ENCODE peak calls at places on chromosomes 3 and 15, in four cellular contexts. One of them, this sample, is unnamed. For H3K4me1, the result is how much of the 10 kb centered on the place peaks cover.

GRCh38 chr15:70303981-70304380 is 206.3 kb upstream of the TLE3 start:
- DNase-seq in fibroblast of lung: no peak
- DNase-seq in CD8-positive, alpha-beta memory T cell: no peak
- DNase-seq in A549: no peak
- DNase-seq in this sample: no peak

GRCh38 chr3:171256445-171257250 is 203.6 kb downstream of the TNIK start:
- DNase-seq in fibroblast of lung: peak
- DNase-seq in CD8-positive, alpha-beta memory T cell: no peak
- DNase-seq in A549: no peak
- DNase-seq in this sample: peak

GRCh38 chr3:48693826-48694225 is 8.1 kb upstream of the NCKIPSD start:
- DNase-seq in fibroblast of lung: no peak
- DNase-seq in CD8-positive, alpha-beta memory T cell: no peak
- DNase-seq in A549: no peak
- DNase-seq in this sample: no peak

GRCh38 chr3:42802876-42803799 is 1.2 kb downstream of the HIGD1A start:
- DNase-seq in fibroblast of lung: peak
- DNase-seq in CD8-positive, alpha-beta memory T cell: no peak
- DNase-seq in A549: no peak
- DNase-seq in this sample: peak

GRCh38 chr3:4038351-4038750 is 239.1 kb downstream of the LRRN1 start:
- DNase-seq in fibroblast of lung: no peak
- DNase-seq in CD8-positive, alpha-beta memory T cell: no peak
- DNase-seq in A549: no peak
- DNase-seq in this sample: no peak

GRCh38 chr3:81530180-81530939 is 231.1 kb downstream of the GBE1 start:
- DNase-seq in fibroblast of lung: no peak
- DNase-seq in CD8-positive, alpha-beta memory T cell: no peak
- DNase-seq in A549: no peak
- DNase-seq in this sample: no peak

GRCh38 chr15:27851811-27852210 is 247.3 kb downstream of the OCA2 start:
- DNase-seq in fibroblast of lung: no peak
- DNase-seq in CD8-positive, alpha-beta memory T cell: no peak
- DNase-seq in A549: no peak
- DNase-seq in this sample: no peak

GRCh38 chr15:68148039-68148438 is 57.1 kb downstream of the CALML4 start:
- DNase-seq in fibroblast of lung: no peak
- DNase-seq in CD8-positive, alpha-beta memory T cell: no peak
- DNase-seq in A549: no peak
- DNase-seq in this sample: no peak

GRCh38 chr3:10268930-10269329 is 20.7 kb downstream of the TATDN2 start:
- DNase-seq in fibroblast of lung: no peak
- DNase-seq in CD8-positive, alpha-beta memory T cell: no peak
- DNase-seq in A549: no peak
- DNase-seq in this sample: no peak

GRCh38 chr3:67863869-67864268 is 209.5 kb upstream of the SUCLG2 start:
- DNase-seq in fibroblast of lung: peak
- DNase-seq in CD8-positive, alpha-beta memory T cell: no peak
- DNase-seq in A549: peak
- DNase-seq in this sample: peak

GRCh38 chr3:5572168-5572567 is 384.7 kb downstream of the EDEM1 start:
- DNase-seq in fibroblast of lung: no peak
- DNase-seq in CD8-positive, alpha-beta memory T cell: no peak
- DNase-seq in A549: no peak
- DNase-seq in this sample: no peak

GRCh38 chr3:109806929-109807328 is 469.6 kb upstream of the DPPA4 start:
- DNase-seq in fibroblast of lung: peak
- DNase-seq in CD8-positive, alpha-beta memory T cell: peak
- DNase-seq in A549: peak
- DNase-seq in this sample: peak

GRCh38 chr3:13346481-13347389 is 73.4 kb downstream of the NUP210 start:
- DNase-seq in fibroblast of lung: no peak
- DNase-seq in CD8-positive, alpha-beta memory T cell: peak
- DNase-seq in A549: no peak
- DNase-seq in this sample: no peak

GRCh38 chr15:71151061-71151460 is 35.8 kb downstream of the THSD4 start:
- DNase-seq in fibroblast of lung: no peak
- DNase-seq in CD8-positive, alpha-beta memory T cell: no peak
- DNase-seq in A549: no peak
- DNase-seq in this sample: peak

GRCh38 chr15:51726302-51727073 is 11.0 kb downstream of the LYSMD2 start:
- DNase-seq in fibroblast of lung: peak
- DNase-seq in CD8-positive, alpha-beta memory T cell: no peak
- DNase-seq in A549: peak
- DNase-seq in this sample: peak

GRCh38 chr3:172517859-172518466 is 5.3 kb downstream of the TNFSF10 start:
- DNase-seq in fibroblast of lung: no peak
- DNase-seq in CD8-positive, alpha-beta memory T cell: no peak
- DNase-seq in A549: no peak
- DNase-seq in this sample: peak

GRCh38 chr15:82999905-83000671 is 11.4 kb downstream of the C15orf40 start:
- DNase-seq in fibroblast of lung: peak
- DNase-seq in CD8-positive, alpha-beta memory T cell: peak
- DNase-seq in A549: peak
- DNase-seq in this sample: peak

GRCh38 chr15:31561156-31561555 is 234.5 kb downstream of the KLF13 start:
- DNase-seq in fibroblast of lung: no peak
- DNase-seq in CD8-positive, alpha-beta memory T cell: no peak
- DNase-seq in A549: no peak
- DNase-seq in this sample: no peak

GRCh38 chr3:908839-909238 is 184.0 kb upstream of the CNTN6 start:
- DNase-seq in fibroblast of lung: no peak
- DNase-seq in CD8-positive, alpha-beta memory T cell: no peak
- DNase-seq in A549: no peak
- DNase-seq in this sample: peak

GRCh38 chr3:81728766-81729544 is 32.5 kb downstream of the GBE1 start:
- DNase-seq in fibroblast of lung: peak
- DNase-seq in CD8-positive, alpha-beta memory T cell: no peak
- DNase-seq in A549: no peak
- DNase-seq in this sample: peak

GRCh38 chr3:55571216-55571813 is 84.2 kb upstream of the WNT5A start:
- DNase-seq in fibroblast of lung: no peak
- DNase-seq in CD8-positive, alpha-beta memory T cell: no peak
- DNase-seq in A549: no peak
- DNase-seq in this sample: no peak

GRCh38 chr15:89137926-89138325 is 49.7 kb downstream of the ABHD2 start:
- DNase-seq in fibroblast of lung: no peak
- DNase-seq in CD8-positive, alpha-beta memory T cell: no peak
- DNase-seq in A549: no peak
- DNase-seq in this sample: no peak
- H3K4me1 ChIP-seq in fibroblast of lung: under half
- H3K4me1 ChIP-seq in CD8-positive, alpha-beta memory T cell: under half
- H3K4me1 ChIP-seq in A549: under half
- H3K4me1 ChIP-seq in this sample: under half

GRCh38 chr15:63440756-63441155 is 59.1 kb upstream of the CA12 start:
- DNase-seq in fibroblast of lung: no peak
- DNase-seq in CD8-positive, alpha-beta memory T cell: peak
- DNase-seq in A549: no peak
- DNase-seq in this sample: no peak

GRCh38 chr15:63442080-63442479 is 60.4 kb upstream of the CA12 start:
- DNase-seq in fibroblast of lung: no peak
- DNase-seq in CD8-positive, alpha-beta memory T cell: no peak
- DNase-seq in A549: no peak
- DNase-seq in this sample: no peak

GRCh38 chr15:63441266-63441665 is 59.6 kb upstream of the CA12 start:
- DNase-seq in fibroblast of lung: no peak
- DNase-seq in CD8-positive, alpha-beta memory T cell: no peak
- DNase-seq in A549: no peak
- DNase-seq in this sample: no peak

GRCh38 chr15:63439536-63440264 is 58.1 kb upstream of the CA12 start:
- DNase-seq in fibroblast of lung: no peak
- DNase-seq in CD8-positive, alpha-beta memory T cell: no peak
- DNase-seq in A549: no peak
- DNase-seq in this sample: peak

GRCh38 chr15:63440265-63440648 is 58.6 kb upstream of the CA12 start:
- DNase-seq in fibroblast of lung: no peak
- DNase-seq in CD8-positive, alpha-beta memory T cell: no peak
- DNase-seq in A549: no peak
- DNase-seq in this sample: no peak
- H3K4me1 ChIP-seq in fibroblast of lung: under half
- H3K4me1 ChIP-seq in CD8-positive, alpha-beta memory T cell: under half
- H3K4me1 ChIP-seq in A549: under half
- H3K4me1 ChIP-seq in this sample: under half

DNA sequence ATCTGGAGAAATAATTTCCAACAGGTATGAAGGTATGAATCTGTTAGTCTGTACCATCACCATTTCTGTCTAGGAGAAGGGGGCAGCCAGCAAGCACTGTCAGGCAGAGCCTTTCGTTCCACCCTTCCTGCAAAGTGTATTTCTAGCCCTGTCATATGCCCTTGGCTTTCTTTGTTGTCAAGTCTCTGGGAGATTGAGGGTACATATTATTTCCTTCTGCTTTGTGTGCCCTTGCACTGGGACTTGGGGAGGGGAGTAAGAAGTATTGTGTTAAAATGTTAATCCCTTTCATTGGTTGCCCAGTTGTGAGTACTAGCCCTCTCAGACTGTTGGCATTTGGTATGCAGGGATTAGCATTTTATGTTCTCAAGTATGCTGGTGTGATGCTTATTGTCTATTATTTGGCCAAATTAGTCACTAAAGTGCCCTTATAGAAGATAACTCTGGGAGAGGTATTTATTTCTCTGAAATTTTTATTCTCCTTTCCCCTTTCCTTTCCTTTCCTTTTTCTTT is 63.9 kb downstream of the RBM6 start:
- DNase-seq in fibroblast of lung: no peak
- DNase-seq in CD8-positive, alpha-beta memory T cell: no peak
- DNase-seq in A549: no peak
- DNase-seq in this sample: peak
- H3K4me1 ChIP-seq in fibroblast of lung: under half
- H3K4me1 ChIP-seq in CD8-positive, alpha-beta memory T cell: under half
- H3K4me1 ChIP-seq in A549: under half
- H3K4me1 ChIP-seq in this sample: under half

GRCh38 chr3:72271923-72272322 is 487.0 kb upstream of the PROK2 start:
- DNase-seq in fibroblast of lung: no peak
- DNase-seq in CD8-positive, alpha-beta memory T cell: no peak
- DNase-seq in A549: no peak
- DNase-seq in this sample: no peak
- H3K4me1 ChIP-seq in fibroblast of lung: under half
- H3K4me1 ChIP-seq in CD8-positive, alpha-beta memory T cell: under half
- H3K4me1 ChIP-seq in A549: under half
- H3K4me1 ChIP-seq in this sample: under half

GRCh38 chr15:78175333-78175732 is 26.2 kb downstream of the IDH3A start:
- DNase-seq in fibroblast of lung: no peak
- DNase-seq in CD8-positive, alpha-beta memory T cell: no peak
- DNase-seq in A549: no peak
- DNase-seq in this sample: no peak
- H3K4me1 ChIP-seq in fibroblast of lung: under half
- H3K4me1 ChIP-seq in CD8-positive, alpha-beta memory T cell: under half
- H3K4me1 ChIP-seq in A549: under half
- H3K4me1 ChIP-seq in this sample: under half

This sample was measured in GM23248.